ENCODE peak calls at places on chromosome 1, in four cellular contexts. U is activated T-cell treated with anti-CD3 and anti-CD28 coated beads, Interleukin-2, amount 50 U/mL, for 4 hours; L is NCI-H2081; D is NCI-H460. Y is an unnamed sample.
A peak's percentile ranks its signal among the peaks of the same experiment; 100 is the strongest.

GRCh38 chr1:92804721-92805169 is 19.8 kb upstream of the EVI5 start:
- DNase-seq in D (peak; percentile 66), L (no peak), U (no peak), Y (no peak)

GRCh38 chr1:199448641-199449040 is 578.9 kb upstream of the NR5A2 start:
- DNase-seq in D (no peak), L (no peak), U (no peak), Y (no peak)

GRCh38 chr1:116882866-116883265 is 26.9 kb upstream of the PTGFRN start:
- DNase-seq in D (no peak), L (no peak), U (no peak), Y (no peak)

GRCh38 chr1:7267493-7267892 is 482.2 kb downstream of the CAMTA1 start:
- DNase-seq in L (no peak), D (no peak), U (no peak), Y (no peak)

GRCh38 chr1:34597877-34598514 is 156.9 kb upstream of the GJB5 start:
- DNase-seq in D (peak; percentile 33), L (peak; percentile 78), U (peak; percentile 11), Y (peak; percentile 54)

GRCh38 chr1:224689354-224689753 is 73.2 kb downstream of the CNIH3 start:
- DNase-seq in U (no peak), L (no peak), D (no peak), Y (no peak)

GRCh38 chr1:151908228-151908691 is 1.1 kb downstream of the THEM4 start:
- DNase-seq in L (no peak), U (no peak), D (peak; percentile 28), Y (peak; percentile 35)

GRCh38 chr1:26951216-26951615 is 9.1 kb downstream of the KDF1 start:
- DNase-seq in L (no peak), D (no peak), U (no peak), Y (no peak)

GRCh38 chr1:36889478-36889845 is 144.9 kb downstream of the GRIK3 start:
- DNase-seq in U (no peak), L (no peak), D (no peak), Y (no peak)

GRCh38 chr1:53266038-53266437 is 27.7 kb upstream of the MAGOH start:
- DNase-seq in U (no peak), D (peak; percentile 2), L (no peak), Y (no peak)

GRCh38 chr1:21539933-21540332 is 30.7 kb downstream of the ALPL start:
- DNase-seq in L (no peak), U (no peak), D (no peak), Y (peak; percentile 45)

GRCh38 chr1:41741244-41741643 is 177.5 kb downstream of the HIVEP3 start:
- DNase-seq in U (peak; percentile 27), L (no peak), D (no peak), Y (no peak)

GRCh38 chr1:203769505-203770343 is 4.7 kb downstream of the LAX1 start:
- DNase-seq in U (no peak), L (peak; percentile 47), D (peak; percentile 36), Y (no peak)

GRCh38 chr1:51237714-51238403 is 1.8 kb downstream of the RNF11 start:
- DNase-seq in D (no peak), U (no peak), L (peak; percentile 10), Y (no peak)

GRCh38 chr1:221718391-221719277 is 23.3 kb downstream of the DUSP10 start:
- DNase-seq in U (no peak), D (no peak), L (no peak), Y (no peak)

GRCh38 chr1:168199056-168199455 is 20.3 kb downstream of the TIPRL start:
- DNase-seq in L (no peak), D (no peak), U (no peak), Y (no peak)

GRCh38 chr1:109879881-109880525 is 30.6 kb upstream of the CSF1 start:
- DNase-seq in U (no peak), D (no peak), L (no peak), Y (no peak)

GRCh38 chr1:7405844-7406500 is 365.1 kb upstream of the VAMP3 start:
- DNase-seq in U (no peak), D (no peak), L (no peak), Y (no peak)